ENCODE peak calls at places on chromosomes 5 and 9, in ten cellular contexts. Q is GM23338; E is CD8-positive, alpha-beta T cell; O is OCI-LY7; F is ovary; H is upper lobe of right lung; L is CD4-positive, alpha-beta memory T cell; A is GM23248; D is stomach; K is A549. M is an unnamed sample.
A peak's percentile ranks its signal among the peaks of the same experiment; 100 is the strongest.

GRCh38 chr5:176542135-176542595 is 5.0 kb upstream of the RNF44 start:
- DNase-seq in Q (no peak), E (peak; percentile 41), O (peak; percentile 75), F (peak; percentile 27), H (no peak), L (peak; percentile 66), A (no peak), D (peak; percentile 49), K (no peak), M (peak; percentile 81)

GRCh38 chr5:19739691-19740090 is 248.3 kb downstream of the CDH18 start:
- DNase-seq in Q (no peak), E (no peak), O (no peak), F (no peak), H (no peak), L (no peak), A (no peak), D (no peak), K (no peak), M (no peak)

GRCh38 chr5:72693546-72693945 is 122.9 kb upstream of the TNPO1 start:
- DNase-seq in Q (no peak), E (no peak), O (no peak), F (no peak), H (no peak), L (no peak), A (no peak), D (no peak), K (no peak), M (no peak)

GRCh38 chr5:133278318-133278717 is 226.5 kb downstream of the HSPA4 start:
- DNase-seq in Q (no peak), E (no peak), O (no peak), F (no peak), H (no peak), L (no peak), A (no peak), D (no peak), K (no peak), M (no peak)

GRCh38 chr9:79572032-79572890 is 496 bp downstream of the TLE4 start:
- DNase-seq in Q (peak; percentile 63), E (peak; percentile 14), O (peak; percentile 59), F (peak; percentile 33), H (peak; percentile 83), L (peak; percentile 62), A (peak; percentile 89), D (peak; percentile 59), K (peak; percentile 15), M (peak; percentile 77)

GRCh38 chr5:96946381-96946780 is 10.5 kb downstream of the LNPEP start:
- DNase-seq in Q (no peak), E (no peak), O (no peak), F (no peak), H (no peak), L (no peak), A (peak; percentile 24), D (no peak), K (no peak), M (no peak)

GRCh38 chr9:131733601-131734061 is 6.2 kb downstream of the RAPGEF1 start:
- DNase-seq in Q (peak; percentile 44), E (no peak), O (no peak), F (no peak), H (no peak), L (peak; percentile 84), A (peak; percentile 96), D (peak; percentile 35), K (peak; percentile 86), M (no peak)

GRCh38 chr5:135916638-135917263 is 21.1 kb upstream of the IL9 start:
- DNase-seq in Q (no peak), E (no peak), O (no peak), F (no peak), H (no peak), L (no peak), A (no peak), D (no peak), K (no peak), M (no peak)

GRCh38 chr9:9552665-9553064 is 1060.1 kb downstream of the PTPRD start:
- DNase-seq in Q (no peak), E (no peak), O (no peak), F (no peak), H (no peak), L (no peak), A (no peak), D (no peak), K (no peak), M (no peak)

GRCh38 chr9:71076096-71076495 is 45.3 kb downstream of the TRPM3 start:
- DNase-seq in Q (no peak), E (no peak), O (no peak), F (no peak), H (no peak), L (no peak), A (no peak), D (no peak), K (no peak), M (no peak)

GRCh38 chr5:66828551-66829421 is 232.6 kb downstream of the MAST4 start:
- DNase-seq in Q (peak; percentile 78), E (peak; percentile 21), O (no peak), F (peak; percentile 52), H (no peak), L (peak; percentile 79), A (peak; percentile 91), D (peak; percentile 64), K (no peak), M (peak; percentile 81)

GRCh38 chr9:17813798-17814197 is 234.9 kb downstream of the SH3GL2 start:
- DNase-seq in Q (peak; percentile 60), E (no peak), O (no peak), F (no peak), H (no peak), L (no peak), A (no peak), D (no peak), K (no peak), M (no peak)

GRCh38 chr5:139342423-139342723 is 719 bp downstream of the PAIP2 start:
- DNase-seq in Q (no peak), E (no peak), O (no peak), F (no peak), H (no peak), L (no peak), A (no peak), D (no peak), K (no peak), M (no peak)

GRCh38 chr5:45225571-45226031 is 416.9 kb downstream of the MRPS30 start:
- DNase-seq in Q (peak; percentile 24), E (no peak), O (no peak), F (no peak), H (no peak), L (no peak), A (no peak), D (no peak), K (no peak), M (no peak)

GRCh38 chr5:123610665-123611406 is 98.9 kb downstream of the CSNK1G3 start:
- DNase-seq in Q (peak; percentile 78), E (no peak), O (peak; percentile 67), F (no peak), H (no peak), L (peak; percentile 47), A (peak; percentile 74), D (no peak), K (peak; percentile 15), M (peak; percentile 83)

GRCh38 chr9:109249615-109250014 is 71.2 kb downstream of the EPB41L4B start:
- DNase-seq in Q (peak; percentile 78), E (no peak), O (no peak), F (no peak), H (no peak), L (no peak), A (no peak), D (no peak), K (no peak), M (no peak)
- H3K27ac ChIP-seq in Q (no peak overlapping the region), E (no peak overlapping the region), O (no peak overlapping the region), F (peak overlapping the region; percentile 88), H (no peak overlapping the region), L (no peak overlapping the region), A (no peak overlapping the region), D (peak overlapping the region; percentile 85), K (peak overlapping the region; percentile 82), M (no peak overlapping the region)

GRCh38 chr9:134712922-134713321 is 71.3 kb downstream of the COL5A1 start:
- DNase-seq in Q (no peak), E (no peak), O (no peak), F (no peak), H (no peak), L (no peak), A (no peak), D (no peak), K (no peak), M (no peak)
- H3K4me1 ChIP-seq in Q (no peaks in the 10 kb centered on the region), E (no peaks in the 10 kb centered on the region), O (no peaks in the 10 kb centered on the region), F (peaks cover 16% of the 10 kb centered on the region), H (peaks cover 5% of the 10 kb centered on the region), L (no peaks in the 10 kb centered on the region), A (no peaks in the 10 kb centered on the region), D (peaks cover 8% of the 10 kb centered on the region), K (no peaks in the 10 kb centered on the region), M (peaks cover 9% of the 10 kb centered on the region)

DNA sequence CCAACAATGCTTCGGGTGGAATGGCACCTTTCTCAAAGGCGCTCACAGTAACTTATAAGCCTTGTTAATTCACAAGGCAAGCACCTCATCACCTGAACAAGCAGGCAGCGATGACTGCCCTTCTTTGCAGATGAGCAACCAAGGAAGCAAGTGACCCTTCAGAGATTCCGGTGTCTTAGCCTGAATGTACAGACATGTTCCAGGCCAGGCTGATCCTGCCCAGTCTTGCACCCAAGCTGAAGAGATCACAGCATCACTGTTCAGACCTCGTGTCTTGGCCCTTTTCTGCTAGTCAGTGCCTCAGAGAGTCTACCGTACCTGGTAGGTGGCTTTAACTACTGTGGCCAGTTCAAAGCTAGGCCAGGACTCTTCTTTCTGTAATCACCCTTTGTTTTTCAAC is 94.7 kb upstream of the ERCC6L2 start:
- DNase-seq in Q (no peak), E (no peak), O (no peak), F (no peak), H (no peak), L (no peak), A (no peak), D (no peak), K (no peak), M (no peak)
- H3K27ac ChIP-seq in Q (no peak overlapping the region), E (no peak overlapping the region), O (no peak overlapping the region), F (no peak overlapping the region), H (no peak overlapping the region), L (no peak overlapping the region), A (no peak overlapping the region), D (no peak overlapping the region), K (no peak overlapping the region), M (no peak overlapping the region)

GRCh38 chr5:52838306-52839015 is 50.7 kb downstream of the ITGA1 start:
- DNase-seq in Q (no peak), E (no peak), O (no peak), F (no peak), H (no peak), L (no peak), A (peak; percentile 31), D (no peak), K (no peak), M (no peak)

GRCh38 chr5:52841114-52841513 is 53.4 kb downstream of the ITGA1 start:
- DNase-seq in Q (no peak), E (no peak), O (no peak), F (no peak), H (no peak), L (no peak), A (no peak), D (no peak), K (no peak), M (no peak)

GRCh38 chr5:52842111-52842510 is 54.4 kb downstream of the ITGA1 start:
- DNase-seq in Q (no peak), E (no peak), O (no peak), F (no peak), H (no peak), L (no peak), A (peak; percentile 9), D (no peak), K (no peak), M (no peak)

GRCh38 chr5:52839285-52839684 is 51.6 kb downstream of the ITGA1 start:
- DNase-seq in Q (no peak), E (no peak), O (no peak), F (no peak), H (no peak), L (no peak), A (no peak), D (no peak), K (no peak), M (no peak)

GRCh38 chr5:52840286-52841050 is 52.8 kb downstream of the ITGA1 start:
- DNase-seq in Q (no peak), E (no peak), O (no peak), F (no peak), H (no peak), L (no peak), A (peak; percentile 43), D (no peak), K (no peak), M (no peak)
- H3K4me1 ChIP-seq in Q (no peaks in the 10 kb centered on the region), E (no peaks in the 10 kb centered on the region), O (no peaks in the 10 kb centered on the region), F (peaks cover 3% of the 10 kb centered on the region), H (peaks cover 19% of the 10 kb centered on the region), L (peaks cover 7% of the 10 kb centered on the region), A (peaks cover 29% of the 10 kb centered on the region), D (no peaks in the 10 kb centered on the region), K (no peaks in the 10 kb centered on the region), M (peaks cover 2% of the 10 kb centered on the region)

M was measured in Karpas-422.